ENCODE peak calls at places on chromosomes 5 and 9, in eight cellular contexts. A is body of pancreas, J is HCT116, T is right lobe of liver, M is adrenal gland, D is A549, F is stomach, U is IMR-90. G is an unnamed sample.

GRCh38 chr9:97808972-97809371 is 44.1 kb upstream of the FOXE1 start:
- DNase-seq in F (no peak), M (no peak), A (peak; percentile 33), J (no peak), D (no peak), T (no peak), U (no peak), G (no peak)

GRCh38 chr9:28001096-28001495 is 427.8 kb upstream of the C9orf72 start:
- DNase-seq in T (no peak), A (no peak), U (no peak), J (no peak), M (no peak), F (no peak), D (no peak), G (no peak)

GRCh38 chr5:128534729-128535128 is 3.3 kb downstream of the FBN2 start:
- DNase-seq in J (no peak), F (no peak), U (peak; percentile 36), T (no peak), D (no peak), M (peak; percentile 54), A (no peak), G (no peak)

GRCh38 chr9:70136632-70137031 is 93.0 kb downstream of the MAMDC2 start:
- DNase-seq in T (no peak), U (peak; percentile 69), A (no peak), M (no peak), D (no peak), F (no peak), J (no peak), G (no peak)

GRCh38 chr5:124806026-124806856 is 59.8 kb upstream of the ZNF608 start:
- DNase-seq in M (peak; percentile 92), J (no peak), U (peak; percentile 81), F (peak; percentile 89), D (no peak), A (peak; percentile 94), T (peak; percentile 76), G (peak; percentile 86)

GRCh38 chr9:135901826-135902225 is 5.5 kb downstream of the CAMSAP1 start:
- DNase-seq in U (no peak), J (no peak), D (no peak), A (no peak), M (no peak), T (no peak), F (no peak), G (no peak)

GRCh38 chr5:27124590-27124989 is 86.2 kb upstream of the CDH9 start:
- DNase-seq in A (no peak), F (no peak), T (no peak), J (no peak), D (peak; percentile 21), U (peak; percentile 1), M (peak; percentile 16), G (no peak)

GRCh38 chr5:142810081-142810480 is 39.9 kb downstream of the ARHGAP26 start:
- DNase-seq in T (no peak), U (peak; percentile 18), F (no peak), J (no peak), D (no peak), M (no peak), A (no peak), G (no peak)

GRCh38 chr9:111743275-111743674 is 51.5 kb downstream of the SHOC1 start:
- DNase-seq in U (peak; percentile 86), M (no peak), T (no peak), A (no peak), F (no peak), D (peak; percentile 45), J (peak; percentile 87), G (no peak)

GRCh38 chr9:132877818-132878694 is at the start of gene AK8:
- DNase-seq in J (peak; percentile 48), U (peak; percentile 66), T (peak; percentile 74), M (peak; percentile 65), A (peak; percentile 70), D (peak; percentile 81), F (peak; percentile 78), G (peak; percentile 74)

GRCh38 chr9:125754096-125754495 is 6.9 kb downstream of the PBX3 start:
- DNase-seq in D (no peak), T (no peak), A (no peak), U (no peak), M (no peak), F (no peak), J (no peak), G (no peak)

GRCh38 chr9:88725300-88726024 is 190.5 kb downstream of the NXNL2 start:
- DNase-seq in T (no peak), J (no peak), A (no peak), D (no peak), M (no peak), U (no peak), F (no peak), G (no peak)

GRCh38 chr5:132388244-132389050 is 18.9 kb downstream of the SLC22A5 start:
- DNase-seq in J (no peak), U (peak; percentile 73), T (no peak), F (no peak), A (peak; percentile 42), D (no peak), M (peak; percentile 64), G (peak; percentile 30)

GRCh38 chr5:15004506-15004905 is 132.9 kb upstream of the ANKH start:
- DNase-seq in U (no peak), J (no peak), D (no peak), A (no peak), F (no peak), T (no peak), M (no peak), G (no peak)

GRCh38 chr5:132471944-132472343 is 18.6 kb downstream of the IRF1 start:
- DNase-seq in J (no peak), M (no peak), A (peak; percentile 6), F (peak; percentile 17), T (no peak), U (no peak), D (no peak), G (peak; percentile 8)

GRCh38 chr9:92600742-92601261 is 65.0 kb upstream of the ECM2 start:
- DNase-seq in J (no peak), T (no peak), M (no peak), U (peak; percentile 74), D (no peak), A (no peak), F (no peak), G (no peak)

GRCh38 chr9:116152390-116152789 is 1.2 kb upstream of the PAPPA start:
- DNase-seq in U (peak; percentile 70), J (no peak), T (no peak), D (no peak), A (no peak), F (no peak), M (no peak), G (no peak)
- TF ChIP-seq CTCF in U (peak; percentile 48), J (peak; percentile 41), T (peak; percentile 20), D (peak; percentile 59), A (peak; percentile 31), F (no peak), M (no peak), G (no peak)

DNA sequence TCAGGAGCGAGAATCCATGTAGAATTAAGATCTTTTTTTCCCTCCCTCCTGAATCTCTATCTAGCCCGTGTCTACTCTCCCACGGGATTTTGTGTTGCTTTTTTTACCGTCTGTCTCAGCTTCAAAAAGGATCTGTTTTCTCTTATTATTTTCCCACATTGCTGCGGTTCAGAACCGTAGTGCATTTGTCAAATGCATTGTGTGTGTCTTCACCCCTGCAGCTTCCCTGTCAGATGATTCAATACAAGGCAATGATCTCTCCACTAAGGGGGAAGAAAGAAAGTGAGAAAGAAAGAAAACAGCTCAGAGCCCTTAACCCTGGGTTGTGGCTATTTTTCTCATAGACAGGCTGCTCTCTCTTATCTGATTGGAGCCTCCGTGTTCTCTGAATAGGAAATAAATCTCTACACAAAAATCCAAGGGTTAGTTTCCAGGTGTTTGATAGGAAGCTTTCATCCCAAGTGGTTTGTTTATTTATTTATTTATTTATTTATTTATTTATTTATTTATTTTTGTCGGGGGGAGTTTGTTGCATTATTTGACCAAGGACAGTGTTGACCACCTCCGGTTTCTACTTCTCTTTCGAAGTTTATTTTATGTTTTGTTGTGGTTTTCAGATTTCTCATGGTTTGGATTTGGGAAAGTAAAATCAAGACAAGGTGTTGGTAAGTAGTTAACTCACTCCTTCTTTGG is 191.0 kb downstream of the NTRK2 start:
- DNase-seq in T (no peak), M (no peak), A (no peak), F (no peak), U (no peak), J (no peak), D (no peak), G (no peak)
- TF ChIP-seq POLR2A in T (no peak), M (no peak), A (no peak), F (no peak), U (no peak), J (no peak), D (no peak), G (no peak)

GRCh38 chr5:88401671-88402070 is 133.0 kb upstream of the TMEM161B start:
- DNase-seq in J (no peak), M (no peak), U (no peak), T (no peak), A (no peak), F (no peak), D (no peak), G (no peak)
- H3K4me1 ChIP-seq in J (no peaks in the 10 kb centered on the region), M (no peaks in the 10 kb centered on the region), U (no peaks in the 10 kb centered on the region), T (no peaks in the 10 kb centered on the region), A (no peaks in the 10 kb centered on the region), F (no peaks in the 10 kb centered on the region), D (no peaks in the 10 kb centered on the region), G (no peaks in the 10 kb centered on the region)

GRCh38 chr5:104082754-104083153 is 520.2 kb upstream of the NUDT12 start:
- DNase-seq in T (no peak), A (no peak), F (no peak), D (no peak), J (no peak), M (no peak), U (no peak), G (no peak)
- TF ChIP-seq CTCF in T (no peak), A (no peak), F (no peak), D (no peak), J (peak; percentile 11), M (no peak), U (no peak), G (no peak)

G was measured in transverse colon.